ENCODE peak calls at places on chromosomes 5 and 9, in five cellular contexts. A is H9, I is trophoblast cell, M is mesenchymal stem cell, W is H1. F is an unnamed sample.

GRCh38 chr5:159189310-159189709 is 20.0 kb downstream of the RNF145 start:
- DNase-seq in M (no peak), A (no peak), I (no peak), W (no peak), F (no peak)

GRCh38 chr9:21933865-21934264 is 60.3 kb downstream of the CDKN2A start:
- DNase-seq in A (no peak), M (no peak), W (no peak), I (peak), F (no peak)

GRCh38 chr9:38641985-38642864 is 21.8 kb upstream of the ANKRD18A start:
- DNase-seq in M (peak), W (no peak), A (peak), I (peak), F (peak)

GRCh38 chr5:54832066-54832465 is 153.3 kb downstream of the ESM1 start:
- DNase-seq in A (no peak), W (no peak), M (peak), I (no peak), F (no peak)

GRCh38 chr9:100150209-100150608 is 51.2 kb downstream of the INVS start:
- DNase-seq in I (no peak), M (no peak), A (no peak), W (no peak), F (no peak)

GRCh38 chr5:95284512-95285405 is at the start of gene MCTP1:
- DNase-seq in M (peak), W (no peak), I (peak), A (peak), F (peak)

GRCh38 chr9:95776131-95776530 is 99.4 kb upstream of the ERCC6L2 start:
- DNase-seq in A (no peak), I (no peak), W (no peak), M (no peak), F (no peak)

GRCh38 chr9:16729656-16730055 is 140.8 kb downstream of the BNC2 start:
- DNase-seq in A (no peak), M (peak), W (no peak), I (no peak), F (no peak)

GRCh38 chr5:81787843-81788242 is 36.9 kb upstream of the SSBP2 start:
- DNase-seq in A (no peak), I (peak), M (peak), W (no peak), F (peak)

GRCh38 chr5:106142131-106142530 is 1528.6 kb downstream of the EFNA5 start:
- DNase-seq in I (no peak), W (no peak), A (no peak), M (no peak), F (no peak)
- H2BK120ac ChIP-seq in I (no peak), W (no peak), A (no peak), M (no peak), F (no peak)

GRCh38 chr5:73412597-73412988 is 36.0 kb downstream of the FOXD1 start:
- DNase-seq in M (no peak), A (no peak), I (peak), W (no peak), F (no peak)
- H2BK12ac ChIP-seq in M (no peak), A (no peak), I (no peak), W (peak), F (no peak)

GRCh38 chr5:151679421-151680155 is 7.1 kb downstream of the SPARC start:
- DNase-seq in I (no peak), A (no peak), W (no peak), M (peak), F (no peak)

GRCh38 chr5:151678713-151679112 is 8.0 kb downstream of the SPARC start:
- DNase-seq in W (no peak), M (peak), I (no peak), A (no peak), F (no peak)

GRCh38 chr5:151676719-151677118 is 10.0 kb downstream of the SPARC start:
- DNase-seq in M (no peak), I (no peak), W (no peak), A (no peak), F (no peak)

GRCh38 chr5:151675956-151676712 is 10.6 kb downstream of the SPARC start:
- DNase-seq in W (no peak), A (no peak), I (no peak), M (no peak), F (no peak)

GRCh38 chr5:151678146-151678545 is 8.6 kb downstream of the SPARC start:
- DNase-seq in A (no peak), I (no peak), M (peak), W (no peak), F (no peak)
- H3K23ac ChIP-seq in A (no peak), I (no peak), M (no peak), W (no peak), F (no peak)

GRCh38 chr5:60703944-60704343 is 4.0 kb upstream of the DEPDC1B start:
- DNase-seq in W (no peak), M (no peak), A (no peak), I (peak), F (no peak)

GRCh38 chr5:60701317-60701988 is 1.5 kb upstream of the DEPDC1B start:
- DNase-seq in A (no peak), W (no peak), I (peak), M (no peak), F (no peak)

GRCh38 chr5:60700347-60700815 is 415 bp upstream of the DEPDC1B start:
- DNase-seq in A (no peak), I (peak), W (no peak), M (no peak), F (no peak)

GRCh38 chr5:60698316-60698715 is 1.6 kb downstream of the DEPDC1B start:
- DNase-seq in M (no peak), W (no peak), I (no peak), A (no peak), F (no peak)

GRCh38 chr5:60699549-60700346 is at the start of gene DEPDC1B:
- DNase-seq in W (peak), M (peak), I (peak), A (peak), F (peak)
- H2BK120ac ChIP-seq in W (no peak), M (peak), I (peak), A (peak), F (peak)

GRCh38 chr5:137751869-137752491 is 2.2 kb downstream of the HNRNPA0 start:
- DNase-seq in M (peak), W (no peak), A (no peak), I (peak), F (peak)

GRCh38 chr5:137753986-137754235 is 252 bp downstream of the HNRNPA0 start:
- DNase-seq in W (no peak), M (no peak), I (no peak), A (no peak), F (no peak)

GRCh38 chr5:137752873-137753226 is 1.3 kb downstream of the HNRNPA0 start:
- DNase-seq in M (peak), W (no peak), A (peak), I (peak), F (no peak)

GRCh38 chr5:137754236-137754960 is at the start of gene HNRNPA0:
- DNase-seq in I (peak), W (peak), M (peak), A (peak), F (peak)

DNA sequence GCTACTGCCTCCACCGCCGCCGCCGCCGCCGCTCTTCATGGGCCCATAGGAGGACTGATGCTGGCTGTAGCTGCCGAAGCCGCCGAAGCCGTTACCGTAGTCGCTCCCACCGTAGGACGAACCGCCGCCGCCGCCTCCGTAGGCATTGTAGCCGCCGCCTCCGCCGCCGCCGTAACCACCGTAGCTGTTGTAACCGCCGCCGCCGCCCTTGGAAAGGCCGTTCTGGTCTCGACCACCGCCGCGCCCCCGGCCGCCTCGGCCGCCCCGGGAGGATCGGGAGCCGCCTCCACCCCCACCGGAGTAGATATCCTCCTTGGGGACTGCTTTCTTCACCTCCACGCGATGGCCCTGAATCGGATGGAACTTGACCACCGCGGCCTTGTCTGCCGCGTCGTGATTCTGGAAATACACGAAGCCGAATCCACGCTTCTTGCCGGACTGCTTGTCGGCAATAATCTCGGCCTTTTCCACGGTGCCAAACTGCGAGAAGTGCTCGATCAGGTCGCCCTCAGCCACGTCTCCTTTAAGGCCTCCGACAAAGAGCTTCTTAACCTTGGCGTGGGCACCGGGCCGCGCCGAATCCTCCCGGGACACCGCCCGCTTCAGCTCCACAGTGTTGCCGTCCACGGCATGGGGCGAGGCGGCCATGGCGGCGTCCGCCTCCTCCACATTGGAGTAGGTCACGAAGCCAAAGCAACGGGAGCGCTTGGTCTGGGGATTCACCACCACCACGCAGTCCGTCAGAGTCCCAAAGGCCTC is 757 bp downstream of the HNRNPA0 start:
- DNase-seq in I (peak), A (no peak), W (no peak), M (no peak), F (peak)
- H2BK12ac ChIP-seq in I (peak), A (no peak), W (peak), M (peak), F (peak)

DNA sequence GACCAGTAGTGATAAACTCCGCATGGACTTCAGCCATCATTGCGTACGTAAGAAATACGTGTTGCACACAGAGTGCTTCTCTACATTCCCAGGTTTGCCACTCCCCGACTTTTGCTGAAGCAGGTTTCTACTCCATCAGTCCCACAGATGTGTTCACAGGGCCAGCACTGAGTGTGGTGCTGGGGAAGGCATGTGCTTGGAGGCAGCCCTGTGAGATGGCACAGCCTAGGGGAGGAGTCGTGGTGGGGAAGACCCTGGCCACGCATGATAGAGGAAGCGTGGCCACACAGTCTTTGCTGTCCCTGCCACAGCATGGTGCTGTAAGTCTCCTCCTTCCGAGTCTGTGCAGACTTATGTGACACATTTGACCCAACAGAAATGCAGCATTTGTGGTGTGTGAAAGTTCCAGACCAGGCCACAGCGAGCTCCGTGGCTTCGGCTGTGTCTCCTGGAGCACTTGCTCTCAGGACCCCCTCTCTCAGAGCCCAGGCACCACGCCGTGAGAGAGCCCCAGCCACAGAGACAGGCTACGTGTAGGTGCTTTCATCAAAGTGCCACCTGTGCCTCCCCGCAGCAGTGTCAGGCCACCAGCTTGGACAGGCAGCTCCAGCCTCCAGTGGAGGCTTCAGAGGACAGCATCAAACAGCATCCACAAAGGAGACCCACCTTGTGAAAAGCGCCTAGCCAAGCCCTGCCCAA is 197.8 kb downstream of the AUH start:
- DNase-seq in I (no peak), W (no peak), A (no peak), M (no peak), F (no peak)
- H3K23ac ChIP-seq in I (no peak), W (no peak), A (no peak), M (peak), F (peak)

GRCh38 chr9:129838707-129839259 is 3.5 kb downstream of the USP20 start:
- DNase-seq in A (no peak), W (no peak), M (peak), I (no peak), F (no peak)
- H2BK120ac ChIP-seq in A (no peak), W (no peak), M (no peak), I (no peak), F (no peak)

GRCh38 chr5:84361572-84361971 is 23.1 kb downstream of the EDIL3 start:
- DNase-seq in W (no peak), I (no peak), M (no peak), A (no peak), F (no peak)

GRCh38 chr5:84362061-84362720 is 22.5 kb downstream of the EDIL3 start:
- DNase-seq in M (no peak), I (no peak), A (no peak), W (no peak), F (no peak)

GRCh38 chr5:84364043-84364442 is 20.6 kb downstream of the EDIL3 start:
- DNase-seq in A (no peak), M (no peak), I (no peak), W (no peak), F (no peak)

DNA sequence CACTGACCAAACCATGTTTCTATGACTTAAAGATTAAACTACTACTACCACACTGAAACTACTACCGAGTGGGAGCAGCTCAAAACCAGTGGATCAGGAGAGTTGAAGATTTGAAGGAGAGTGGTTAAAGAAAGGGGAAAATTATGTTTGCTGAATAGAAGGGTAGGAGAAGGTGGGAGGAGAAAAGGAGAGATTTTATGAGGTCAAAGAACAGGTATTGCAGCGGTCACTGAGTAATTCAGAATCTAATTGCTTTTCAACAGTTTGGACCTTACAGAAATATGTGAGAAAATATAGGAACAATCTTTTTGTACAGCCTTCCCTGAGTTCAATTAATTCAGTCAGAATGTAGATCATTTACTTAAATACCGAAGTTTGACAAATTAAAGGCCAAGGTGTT is 24.6 kb downstream of the EDIL3 start:
- DNase-seq in I (no peak), A (no peak), M (no peak), W (no peak), F (no peak)
- H2BK12ac ChIP-seq in I (no peak), A (no peak), M (no peak), W (no peak), F (no peak)

GRCh38 chr9:92877531-92878430 is at the start of gene ZNF484:
- DNase-seq in A (peak), M (peak), I (peak), W (peak), F (peak)
- H3K23ac ChIP-seq in A (no peak), M (no peak), I (no peak), W (no peak), F (no peak)

DNA sequence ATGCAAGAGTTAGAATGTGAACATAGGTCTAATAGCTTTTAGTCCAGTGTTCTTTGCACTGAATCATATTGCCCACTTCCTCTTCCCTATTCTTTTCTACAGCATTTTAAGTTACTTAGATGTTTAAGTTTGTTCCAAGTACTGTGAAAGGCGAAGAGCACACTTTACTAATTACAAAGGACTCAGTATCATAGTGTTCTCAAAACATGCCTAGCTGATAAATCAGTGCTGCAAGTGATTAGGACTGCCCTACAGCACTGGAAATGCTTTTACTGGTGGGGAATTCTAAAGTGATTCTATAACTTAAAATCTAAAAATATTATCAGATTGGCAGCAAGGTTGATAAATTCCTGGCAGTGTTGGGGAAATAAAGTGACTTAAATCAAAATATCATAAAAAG is 177.9 kb upstream of the KCNN2 start:
- DNase-seq in W (no peak), A (no peak), M (peak), I (no peak), F (no peak)
- H2BK120ac ChIP-seq in W (no peak), A (no peak), M (no peak), I (no peak), F (no peak)